ENCODE peak calls at places on chromosomes 3 and 15, in eight cellular contexts. I, K, B, O, N, M, T and U are unnamed samples.

GRCh38 chr15:66089049-66089448 is 164.5 kb downstream of the MEGF11 start:
- DNase-seq in N (no peak), K (no peak), B (no peak), T (no peak), M (peak; percentile 46), I (no peak), O (peak; percentile 47), U (peak; percentile 86)

GRCh38 chr15:59736181-59736580 is 47.1 kb upstream of the BNIP2 start:
- DNase-seq in K (no peak), I (no peak), T (no peak), O (no peak), N (no peak), M (no peak), B (no peak), U (no peak)

GRCh38 chr3:55423888-55424287 is 63.2 kb downstream of the WNT5A start:
- DNase-seq in M (no peak), N (no peak), K (no peak), I (no peak), B (no peak), T (no peak), O (peak; percentile 6), U (peak; percentile 34)

GRCh38 chr3:71870966-71871512 is 86.1 kb upstream of the PROK2 start:
- DNase-seq in K (no peak), I (no peak), M (no peak), T (no peak), N (no peak), O (no peak), B (no peak), U (no peak)

GRCh38 chr3:195543642-195544536 is 764 bp upstream of the PPP1R2 start:
- DNase-seq in O (peak; percentile 54), T (no peak), M (no peak), K (no peak), N (no peak), I (no peak), B (no peak), U (no peak)

GRCh38 chr3:117586161-117586560 is 876.6 kb downstream of the TUSC7 start:
- DNase-seq in M (no peak), N (no peak), I (no peak), T (no peak), B (no peak), K (no peak), O (no peak), U (no peak)

GRCh38 chr3:153142961-153143360 is 19.1 kb upstream of the RAP2B start:
- DNase-seq in B (no peak), I (no peak), O (no peak), K (no peak), M (no peak), T (no peak), N (no peak), U (no peak)

GRCh38 chr3:23202203-23202920 is 765 bp upstream of the UBE2E2 start:
- DNase-seq in M (no peak), O (peak; percentile 41), B (peak; percentile 38), N (no peak), T (no peak), I (no peak), K (peak; percentile 28), U (no peak)

GRCh38 chr3:128111147-128111546 is 12.5 kb downstream of the RUVBL1 start:
- DNase-seq in K (no peak), N (no peak), O (no peak), I (no peak), M (no peak), B (no peak), T (no peak), U (no peak)

GRCh38 chr3:12350151-12350813 is 61.4 kb downstream of the PPARG start:
- DNase-seq in N (no peak), K (peak; percentile 57), O (peak; percentile 94), T (no peak), M (no peak), I (peak; percentile 54), B (no peak), U (no peak)

GRCh38 chr15:23866832-23867231 is 179.7 kb upstream of the NDN start:
- DNase-seq in N (no peak), T (no peak), M (no peak), B (no peak), O (peak; percentile 4), I (no peak), K (no peak), U (no peak)

GRCh38 chr15:39592500-39592899 is 11.6 kb downstream of the THBS1 start:
- DNase-seq in B (no peak), K (no peak), T (no peak), N (no peak), I (no peak), M (no peak), O (peak; percentile 35), U (peak; percentile 32)

GRCh38 chr3:54211097-54211496 is 88.7 kb downstream of the CACNA2D3 start:
- DNase-seq in T (no peak), K (no peak), O (no peak), M (no peak), B (no peak), I (no peak), N (no peak), U (no peak)

GRCh38 chr3:57856675-57857074 is 100.6 kb downstream of the SLMAP start:
- DNase-seq in K (no peak), I (no peak), M (no peak), T (peak; percentile 31), N (no peak), O (peak; percentile 16), B (no peak), U (no peak)

GRCh38 chr15:93151488-93151887 is 62.5 kb upstream of the RGMA start:
- DNase-seq in K (no peak), M (no peak), B (no peak), I (no peak), T (no peak), N (no peak), O (no peak), U (no peak)

GRCh38 chr3:45126730-45127129 is 19.4 kb downstream of the CDCP1 start:
- DNase-seq in I (no peak), M (no peak), O (no peak), T (no peak), B (no peak), K (no peak), N (no peak), U (no peak)

GRCh38 chr15:64622410-64623260 is 152.8 kb downstream of the RBPMS2 start:
- DNase-seq in K (no peak), N (no peak), O (no peak), M (no peak), B (no peak), T (no peak), I (no peak), U (no peak)

GRCh38 chr3:193938613-193939012 is 197.3 kb upstream of the HES1 start:
- DNase-seq in M (no peak), T (no peak), O (no peak), N (no peak), I (no peak), B (no peak), K (peak; percentile 37), U (no peak)

GRCh38 chr15:95669146-95669922 is 661.2 kb upstream of the NR2F2 start:
- DNase-seq in I (no peak), O (peak; percentile 18), N (no peak), K (no peak), T (no peak), M (no peak), B (no peak), U (peak; percentile 8)

GRCh38 chr3:102206506-102207145 is 228.2 kb upstream of the ZPLD1 start:
- DNase-seq in B (no peak), N (peak; percentile 30), M (peak; percentile 78), O (peak; percentile 86), K (peak; percentile 46), I (peak; percentile 94), T (no peak), U (peak; percentile 67)

GRCh38 chr3:10746001-10746400 is 70.0 kb upstream of the SLC6A11 start:
- DNase-seq in I (no peak), N (no peak), B (no peak), M (no peak), O (no peak), T (no peak), K (no peak), U (no peak)

GRCh38 chr3:179181021-179181472 is 32.9 kb downstream of the PIK3CA start:
- DNase-seq in N (no peak), T (no peak), B (no peak), K (no peak), I (no peak), M (no peak), O (peak; percentile 75), U (no peak)

GRCh38 chr3:113783980-113784379 is 37.1 kb downstream of the ATP6V1A start:
- DNase-seq in I (no peak), B (no peak), T (no peak), M (no peak), N (no peak), K (no peak), O (peak; percentile 64), U (no peak)

GRCh38 chr15:79535536-79535935 is 103.4 kb downstream of the MINAR1 start:
- DNase-seq in K (no peak), T (no peak), I (no peak), B (no peak), N (no peak), O (no peak), M (no peak), U (no peak)

GRCh38 chr3:50445919-50446318 is 57.5 kb downstream of the CACNA2D2 start:
- DNase-seq in I (no peak), K (peak; percentile 87), T (no peak), N (no peak), O (no peak), B (no peak), M (peak; percentile 89), U (no peak)

DNA sequence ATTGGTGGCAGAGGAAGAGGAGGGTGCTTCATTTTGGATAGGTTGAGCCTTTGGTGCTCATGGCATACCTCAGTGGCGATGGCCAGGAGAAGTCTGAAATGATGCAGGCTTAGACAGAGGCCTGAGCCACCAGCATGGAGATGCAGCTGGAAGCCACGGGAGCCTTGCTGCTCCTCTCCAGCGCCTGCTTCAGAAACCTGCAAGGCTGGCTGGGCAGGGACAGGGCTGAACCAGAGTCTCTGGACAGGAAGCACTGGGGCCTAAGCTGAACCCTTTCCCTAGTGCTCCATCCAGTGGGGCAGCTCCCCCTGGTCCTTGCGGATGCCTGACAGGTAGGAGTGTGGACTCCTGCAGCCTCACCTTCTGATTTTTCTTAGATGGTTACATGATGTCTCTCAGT is 36.7 kb upstream of the ADCY5 start:
- DNase-seq in T (no peak), M (no peak), O (no peak), B (no peak), N (no peak), I (no peak), K (no peak), U (no peak)
- H3K27ac ChIP-seq in T (no peak overlapping the region), M (no peak overlapping the region), O (no peak overlapping the region), B (no peak overlapping the region), N (no peak overlapping the region), I (no peak overlapping the region), K (no peak overlapping the region), U (no peak overlapping the region)

GRCh38 chr3:32021748-32022147 is 40.2 kb downstream of the ZNF860 start:
- DNase-seq in N (no peak), M (no peak), T (no peak), K (no peak), I (no peak), O (no peak), B (no peak), U (no peak)
- H3K27ac ChIP-seq in N (no peak overlapping the region), M (no peak overlapping the region), T (no peak overlapping the region), K (no peak overlapping the region), I (no peak overlapping the region), O (no peak overlapping the region), B (no peak overlapping the region), U (no peak overlapping the region)

GRCh38 chr15:74616996-74617395 is 1.4 kb downstream of the CLK3 start:
- DNase-seq in O (no peak), N (no peak), K (no peak), M (no peak), B (no peak), T (no peak), I (no peak), U (no peak)
- H3K27ac ChIP-seq in O (peak overlapping the region; percentile 97), N (no peak overlapping the region), K (peak overlapping the region; percentile 99), M (peak overlapping the region; percentile 98), B (peak overlapping the region; percentile 96), T (peak overlapping the region; percentile 81), I (peak overlapping the region; percentile 99), U (peak overlapping the region; percentile 98)

GRCh38 chr3:120425877-120426276 is 24.9 kb downstream of the FSTL1 start:
- DNase-seq in T (no peak), K (no peak), O (peak; percentile 96), M (no peak), B (no peak), I (no peak), N (peak; percentile 78), U (peak; percentile 61)
- H3K27ac ChIP-seq in T (no peak overlapping the region), K (peak overlapping the region; percentile 49), O (peak overlapping the region; percentile 50), M (peak overlapping the region; percentile 17), B (no peak overlapping the region), I (peak overlapping the region; percentile 74), N (peak overlapping the region; percentile 63), U (peak overlapping the region; percentile 88)